ENCODE peak calls at places on chromosome 7, in nine cellular contexts. L, P, E, I, G, W, Q, F and J are unnamed samples.

GRCh38 chr7:154903083-154903731 is 99.7 kb downstream of the PAXIP1 start:
- DNase-seq in L (no peak), P (no peak), E (no peak), I (no peak), G (no peak), W (peak), Q (no peak), F (no peak), J (no peak)

GRCh38 chr7:112337177-112337576 is 113.1 kb upstream of the IFRD1 start:
- DNase-seq in L (no peak), P (no peak), E (peak), I (no peak), G (no peak), W (no peak), Q (no peak), F (no peak), J (no peak)

GRCh38 chr7:57256637-57257375 is 124.6 kb upstream of the ZNF479 start:
- DNase-seq in L (peak), P (no peak), E (no peak), I (no peak), G (no peak), W (no peak), Q (no peak), F (no peak), J (no peak)

GRCh38 chr7:126177779-126178178 is 1075.0 kb downstream of the GRM8 start:
- DNase-seq in L (no peak), P (no peak), E (no peak), I (no peak), G (no peak), W (no peak), Q (no peak), F (no peak), J (no peak)

GRCh38 chr7:35647171-35647574 is 47.8 kb downstream of the HERPUD2 start:
- DNase-seq in L (no peak), P (no peak), E (no peak), I (no peak), G (no peak), W (no peak), Q (peak), F (no peak), J (no peak)

GRCh38 chr7:142607351-142607750 is 141.9 kb upstream of the PRSS1 start:
- DNase-seq in L (no peak), P (no peak), E (no peak), I (no peak), G (no peak), W (no peak), Q (no peak), F (no peak), J (no peak)

GRCh38 chr7:351256-351655 is 61.3 kb downstream of the FOXL3 start:
- DNase-seq in L (no peak), P (no peak), E (no peak), I (no peak), G (no peak), W (no peak), Q (no peak), F (no peak), J (no peak)

GRCh38 chr7:108415821-108416536 is 40.3 kb downstream of the NRCAM start:
- DNase-seq in L (no peak), P (no peak), E (peak), I (peak), G (peak), W (no peak), Q (no peak), F (no peak), J (peak)

GRCh38 chr7:69436944-69437343 is 161.3 kb upstream of the AUTS2 start:
- DNase-seq in L (no peak), P (no peak), E (peak), I (no peak), G (no peak), W (no peak), Q (no peak), F (no peak), J (no peak)

GRCh38 chr7:87316846-87317545 is 28.5 kb upstream of the CROT start:
- DNase-seq in L (no peak), P (no peak), E (peak), I (peak), G (peak), W (no peak), Q (no peak), F (no peak), J (no peak)

GRCh38 chr7:115864082-115864481 is 166.5 kb downstream of the TFEC start:
- DNase-seq in L (no peak), P (no peak), E (no peak), I (no peak), G (no peak), W (no peak), Q (no peak), F (no peak), J (no peak)

GRCh38 chr7:102119213-102119651 is 167.4 kb upstream of the SH2B2 start:
- DNase-seq in L (no peak), P (no peak), E (peak), I (no peak), G (no peak), W (no peak), Q (no peak), F (no peak), J (no peak)

GRCh38 chr7:130037703-130038102 is 13.5 kb downstream of the ZC3HC1 start:
- DNase-seq in L (no peak), P (no peak), E (no peak), I (peak), G (peak), W (no peak), Q (no peak), F (no peak), J (no peak)

GRCh38 chr7:39838326-39838725 is 111.7 kb upstream of the CDK13 start:
- DNase-seq in L (no peak), P (no peak), E (peak), I (peak), G (no peak), W (no peak), Q (no peak), F (peak), J (no peak)

GRCh38 chr7:149772236-149772820 is 1.1 kb downstream of the ZNF467 start:
- DNase-seq in L (peak), P (no peak), E (no peak), I (no peak), G (no peak), W (peak), Q (peak), F (no peak), J (peak)

GRCh38 chr7:102050864-102051460 is 233.5 kb downstream of the CUX1 start:
- DNase-seq in L (no peak), P (no peak), E (no peak), I (no peak), G (no peak), W (peak), Q (no peak), F (no peak), J (no peak)

GRCh38 chr7:70556761-70557160 is 575.2 kb upstream of the GALNT17 start:
- DNase-seq in L (no peak), P (no peak), E (no peak), I (no peak), G (no peak), W (no peak), Q (no peak), F (no peak), J (no peak)

GRCh38 chr7:101169110-101169837 is 3.9 kb upstream of the VGF start:
- DNase-seq in L (no peak), P (no peak), E (no peak), I (no peak), G (no peak), W (no peak), Q (no peak), F (no peak), J (no peak)

GRCh38 chr7:21338728-21339164 is 89.1 kb upstream of the SP4 start:
- DNase-seq in L (no peak), P (no peak), E (no peak), I (no peak), G (no peak), W (no peak), Q (no peak), F (no peak), J (no peak)

GRCh38 chr7:138864667-138865066 is 66.7 kb upstream of the ATP6V0A4 start:
- DNase-seq in L (no peak), P (no peak), E (peak), I (peak), G (peak), W (no peak), Q (no peak), F (peak), J (no peak)

GRCh38 chr7:128974241-128974934 is 36.7 kb downstream of the IRF5 start:
- DNase-seq in L (no peak), P (no peak), E (peak), I (peak), G (peak), W (no peak), Q (no peak), F (no peak), J (no peak)

GRCh38 chr7:92691578-92691977 is 101.4 kb upstream of the FAM133B start:
- DNase-seq in L (no peak), P (no peak), E (peak), I (peak), G (peak), W (no peak), Q (peak), F (no peak), J (peak)

GRCh38 chr7:138797715-138798320 is at the start of the genes ATP6V0A4 and TMEM213:
- DNase-seq in L (no peak), P (no peak), E (no peak), I (no peak), G (no peak), W (peak), Q (no peak), F (no peak), J (no peak)

GRCh38 chr7:93889261-93889660 is 1.3 kb downstream of the TFPI2 start:
- DNase-seq in L (no peak), P (no peak), E (peak), I (peak), G (peak), W (no peak), Q (no peak), F (no peak), J (no peak)

GRCh38 chr7:7770228-7770627 is 51.8 kb upstream of the RPA3 start:
- DNase-seq in L (no peak), P (no peak), E (peak), I (peak), G (no peak), W (no peak), Q (no peak), F (no peak), J (no peak)
- TF ChIP-seq CTCF in L (no peak), P (no peak), E (no peak), I (no peak), G (no peak), W (no peak), Q (no peak), F (no peak), J (no peak)

GRCh38 chr7:44072364-44073231 is 7.2 kb upstream of the PGAM2 start:
- DNase-seq in L (no peak), P (peak), E (peak), I (peak), G (peak), W (no peak), Q (peak), F (peak), J (peak)
- TF ChIP-seq CTCF in L (peak), P (peak), E (peak), I (peak), G (peak), W (peak), Q (peak), F (peak), J (peak)

DNA sequence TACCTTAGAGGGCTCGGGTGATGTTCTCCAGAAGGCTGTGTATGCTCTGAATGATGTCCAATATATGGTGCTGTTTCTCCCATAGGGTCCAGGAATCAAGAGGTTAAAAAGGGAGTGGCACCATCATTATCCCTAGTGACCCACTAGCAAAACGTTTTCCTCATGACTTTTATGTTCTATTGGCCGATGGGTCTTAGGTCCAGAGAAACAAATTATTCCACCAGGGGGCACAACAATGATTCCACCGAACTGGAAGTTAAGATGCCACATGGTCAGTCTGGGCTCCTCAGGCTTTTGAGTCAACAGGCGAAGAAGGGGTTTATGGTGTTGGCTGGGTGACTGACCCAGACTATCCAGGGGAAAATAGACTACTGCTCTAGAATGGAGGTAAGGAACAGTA is 256.1 kb downstream of the COBL start:
- DNase-seq in L (no peak), P (no peak), E (no peak), I (no peak), G (no peak), W (no peak), Q (no peak), F (no peak), J (no peak)
- TF ChIP-seq CTCF in L (no peak), P (peak), E (no peak), I (no peak), G (peak), W (peak), Q (no peak), F (no peak), J (no peak)

DNA sequence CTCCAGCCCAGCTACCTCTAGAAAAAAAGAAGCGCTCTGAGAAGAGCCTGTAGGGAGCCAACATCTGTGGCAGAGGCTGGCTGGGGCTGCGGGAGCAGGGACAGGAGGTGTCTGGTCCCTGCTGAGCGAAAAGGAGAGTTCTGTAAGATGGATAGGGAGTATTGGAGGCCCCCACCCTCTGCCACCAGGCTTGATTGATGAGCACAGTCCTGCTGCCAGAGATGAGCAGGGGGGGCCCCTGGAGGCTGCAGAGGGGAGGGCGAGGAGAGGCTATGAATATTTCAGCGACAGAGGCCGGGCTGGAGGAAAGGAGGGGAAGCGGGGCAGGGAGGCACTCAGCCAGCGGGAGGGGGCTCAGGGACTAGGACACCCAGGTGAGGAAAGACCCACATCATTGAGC is 44.5 kb upstream of the HSPB1 start:
- DNase-seq in L (no peak), P (no peak), E (no peak), I (no peak), G (no peak), W (no peak), Q (no peak), F (no peak), J (no peak)
- TF ChIP-seq CTCF in L (no peak), P (no peak), E (no peak), I (no peak), G (no peak), W (no peak), Q (no peak), F (no peak), J (no peak)